ENCODE peak calls at places on chromosomes 1 and 21, in four cellular contexts. D, P, X and Z are unnamed samples.
A peak's percentile ranks its signal among the peaks of the same experiment; 100 is the strongest.

GRCh38 chr1:114094303-114094663 is 59.4 kb downstream of the SYT6 start:
- DNase-seq in P (no peak), D (no peak), X (no peak), Z (no peak)

GRCh38 chr1:55931272-55931940 is 648.0 kb downstream of the PLPP3 start:
- DNase-seq in D (no peak), P (no peak), X (no peak), Z (no peak)

GRCh38 chr1:58468612-58469493 is 77.7 kb downstream of the OMA1 start:
- DNase-seq in X (no peak), D (no peak), P (no peak), Z (no peak)

GRCh38 chr1:201582261-201582951 is 43.5 kb downstream of the NAV1 start:
- DNase-seq in D (peak; percentile 75), X (no peak), P (peak; percentile 41), Z (no peak)

GRCh38 chr1:228058981-228059535 is 23.4 kb upstream of the ARF1 start:
- DNase-seq in D (no peak), X (no peak), P (no peak), Z (no peak)

GRCh38 chr1:194568610-194569009 is 1382.2 kb upstream of the B3GALT2 start:
- DNase-seq in P (no peak), X (no peak), D (no peak), Z (no peak)

GRCh38 chr1:207393610-207394009 is 60.5 kb upstream of the CR2 start:
- DNase-seq in P (peak; percentile 99), X (no peak), D (peak; percentile 17), Z (no peak)

GRCh38 chr1:2001773-2002411 is 1.7 kb downstream of the CFAP74 start:
- DNase-seq in X (no peak), D (no peak), P (no peak), Z (no peak)

GRCh38 chr1:211206981-211207380 is 52.2 kb upstream of the RCOR3 start:
- DNase-seq in X (no peak), P (no peak), D (no peak), Z (no peak)

GRCh38 chr1:38524025-38524641 is 335.4 kb downstream of the RRAGC start:
- DNase-seq in D (no peak), X (no peak), P (no peak), Z (no peak)

GRCh38 chr21:35100351-35100771 is 51.3 kb upstream of the RUNX1 start:
- DNase-seq in P (no peak), X (no peak), D (no peak), Z (no peak)

GRCh38 chr21:15444118-15444960 is 285.4 kb upstream of the USP25 start:
- DNase-seq in X (no peak), D (no peak), P (peak; percentile 29), Z (no peak)

GRCh38 chr1:230747886-230748800 is 955 bp downstream of the CAPN9 start:
- DNase-seq in P (no peak), D (no peak), X (no peak), Z (no peak)

GRCh38 chr1:43934279-43934985 is 831 bp downstream of the ARTN start:
- DNase-seq in D (peak; percentile 85), P (peak; percentile 36), X (peak; percentile 93), Z (peak; percentile 84)

GRCh38 chr1:231357831-231358354 is 19.8 kb downstream of the SPRTN start:
- DNase-seq in D (peak; percentile 44), X (peak; percentile 53), P (peak; percentile 79), Z (no peak)

GRCh38 chr1:90045853-90046563 is 51.1 kb downstream of the ZNF326 start:
- DNase-seq in P (no peak), D (peak; percentile 21), X (peak; percentile 20), Z (no peak)

GRCh38 chr21:46244602-46245001 is 16.0 kb upstream of the LSS start:
- DNase-seq in X (no peak), P (no peak), D (no peak), Z (no peak)

GRCh38 chr1:54199151-54199764 is 572 bp downstream of the CYB5RL start:
- DNase-seq in P (peak; percentile 43), X (peak; percentile 28), D (no peak), Z (no peak)

GRCh38 chr21:43306911-43307676 is 119.8 kb downstream of the SIK1 start:
- DNase-seq in D (peak; percentile 41), X (peak; percentile 72), P (no peak), Z (no peak)

GRCh38 chr1:205319081-205320018 is 2.2 kb downstream of the NUAK2 start:
- DNase-seq in P (peak; percentile 73), D (no peak), X (no peak), Z (no peak)

GRCh38 chr1:9615316-9616063 is 26.8 kb downstream of the TMEM201 start:
- DNase-seq in X (peak; percentile 82), P (peak; percentile 10), D (peak; percentile 78), Z (no peak)

GRCh38 chr1:68046423-68046822 is 4.0 kb downstream of the DIRAS3 start:
- DNase-seq in D (no peak), P (no peak), X (no peak), Z (no peak)

GRCh38 chr1:224626042-224626441 is 9.9 kb downstream of the CNIH3 start:
- DNase-seq in P (peak; percentile 36), D (peak; percentile 71), X (no peak), Z (no peak)

GRCh38 chr1:76682152-76682551 is 185.1 kb upstream of the ST6GALNAC5 start:
- DNase-seq in D (no peak), P (no peak), X (no peak), Z (no peak)

GRCh38 chr1:70963374-70963773 is 84.2 kb downstream of the PTGER3 start:
- DNase-seq in X (no peak), P (no peak), D (no peak), Z (no peak)

GRCh38 chr1:2074316-2074855 is 24.2 kb downstream of the PRKCZ start:
- DNase-seq in D (no peak), X (no peak), P (no peak), Z (no peak)